ENCODE peak calls at places on chromosome X, in four cellular contexts. M is HepG2, C is K562, A is H1. E is an unnamed sample.

GRCh38 chrX:110402091-110402854 is 43.6 kb downstream of the RTL9 start:
- DNase-seq in M (no peak), A (no peak), C (peak), E (peak)

GRCh38 chrX:48496660-48497059 is 12.1 kb upstream of the PORCN start:
- DNase-seq in C (peak), M (no peak), A (no peak), E (no peak)

GRCh38 chrX:73647632-73648322 is 84.8 kb downstream of the CHIC1 start:
- DNase-seq in C (no peak), A (no peak), M (no peak), E (no peak)

GRCh38 chrX:50799531-50799961 is 14.4 kb downstream of the SHROOM4 start:
- DNase-seq in C (no peak), A (no peak), M (no peak), E (no peak)

GRCh38 chrX:20712811-20713210 is 446.1 kb upstream of the RPS6KA3 start:
- DNase-seq in A (no peak), C (no peak), M (no peak), E (no peak)

GRCh38 chrX:40090050-40090804 is 7.5 kb downstream of the BCOR start:
- DNase-seq in M (no peak), C (peak), A (no peak), E (no peak)

GRCh38 chrX:113644426-113644825 is 803.8 kb upstream of the AMOT start:
- DNase-seq in C (no peak), A (no peak), M (no peak), E (no peak)

GRCh38 chrX:133413218-133413925 is 1.9 kb downstream of the GPC4 start:
- DNase-seq in A (no peak), C (no peak), M (no peak), E (no peak)

GRCh38 chrX:134600714-134601113 is 57.6 kb downstream of the PLAC1 start:
- DNase-seq in A (no peak), M (no peak), C (no peak), E (no peak)

GRCh38 chrX:1824855-1825254 is 210.0 kb downstream of the ASMT start:
- DNase-seq in A (no peak), C (no peak), M (no peak), E (no peak)

GRCh38 chrX:34918091-34918736 is 24.4 kb upstream of the FAM47B start:
- DNase-seq in M (no peak), A (no peak), C (no peak), E (peak)

GRCh38 chrX:120604359-120604782 is 470 bp downstream of the MCTS1 start:
- DNase-seq in M (peak), C (peak), A (no peak), E (peak)

GRCh38 chrX:37926700-37927099 is 79.3 kb upstream of the DYNLT3 start:
- DNase-seq in C (peak), M (peak), A (no peak), E (peak)

GRCh38 chrX:115419094-115419493 is 129.6 kb downstream of the LUZP4 start:
- DNase-seq in M (no peak), A (no peak), C (no peak), E (no peak)

GRCh38 chrX:119698835-119699234 is 5.9 kb upstream of the SEPTIN6 start:
- DNase-seq in C (peak), M (peak), A (no peak), E (peak)

GRCh38 chrX:7158468-7158990 is 10.6 kb upstream of the PUDP start:
- DNase-seq in C (no peak), M (no peak), A (no peak), E (no peak)

GRCh38 chrX:153019166-153019565 is 25.2 kb upstream of the PNMA5 start:
- DNase-seq in C (no peak), A (no peak), M (no peak), E (no peak)

GRCh38 chrX:139192386-139192961 is 338.1 kb upstream of the F9 start:
- DNase-seq in C (no peak), A (no peak), M (no peak), E (no peak)

GRCh38 chrX:153305941-153306464 is 15.6 kb downstream of the PNMA6F start:
- DNase-seq in M (no peak), C (no peak), A (no peak), E (no peak)

GRCh38 chrX:39476596-39476995 is 621.2 kb downstream of the BCOR start:
- DNase-seq in A (no peak), C (peak), M (no peak), E (no peak)

GRCh38 chrX:39813631-39814246 is 284.0 kb downstream of the BCOR start:
- DNase-seq in M (no peak), C (no peak), A (no peak), E (no peak)

GRCh38 chrX:402857-403256 is 16.1 kb upstream of the PPP2R3B start:
- DNase-seq in A (no peak), M (no peak), C (no peak), E (no peak)

GRCh38 chrX:144896323-144896722 is 351.0 kb upstream of the SPANXN1 start:
- DNase-seq in C (no peak), M (no peak), A (no peak), E (no peak)

GRCh38 chrX:132364313-132364712 is 124.5 kb downstream of the MBNL3 start:
- DNase-seq in A (no peak), C (no peak), M (no peak), E (no peak)

GRCh38 chrX:115949900-115950822 is 220.4 kb upstream of the AGTR2 start:
- DNase-seq in M (peak), C (no peak), A (no peak), E (no peak)

GRCh38 chrX:6169407-6169806 is 59.3 kb downstream of the NLGN4X start:
- DNase-seq in M (no peak), C (no peak), A (no peak), E (no peak)

GRCh38 chrX:134460005-134460860 is at the start of gene HPRT1:
- DNase-seq in A (peak), M (peak), C (peak), E (peak)

GRCh38 chrX:46376246-46376885 is 168.9 kb downstream of the ZNF674 start:
- DNase-seq in M (peak), C (peak), A (no peak), E (peak)
- TF ChIP-seq KDM1A in M (no peak), C (no peak), A (no peak), E (no peak)

GRCh38 chrX:129719268-129719667 is 19.5 kb upstream of the XPNPEP2 start:
- DNase-seq in A (no peak), M (no peak), C (no peak), E (no peak)

GRCh38 chrX:129718701-129719100 is 20.1 kb upstream of the XPNPEP2 start:
- DNase-seq in M (no peak), A (no peak), C (no peak), E (no peak)

GRCh38 chrX:129719931-129720520 is 18.8 kb upstream of the XPNPEP2 start:
- DNase-seq in M (no peak), A (no peak), C (no peak), E (no peak)

GRCh38 chrX:129716507-129716906 is 22.3 kb upstream of the XPNPEP2 start:
- DNase-seq in M (peak), A (no peak), C (peak), E (no peak)

DNA sequence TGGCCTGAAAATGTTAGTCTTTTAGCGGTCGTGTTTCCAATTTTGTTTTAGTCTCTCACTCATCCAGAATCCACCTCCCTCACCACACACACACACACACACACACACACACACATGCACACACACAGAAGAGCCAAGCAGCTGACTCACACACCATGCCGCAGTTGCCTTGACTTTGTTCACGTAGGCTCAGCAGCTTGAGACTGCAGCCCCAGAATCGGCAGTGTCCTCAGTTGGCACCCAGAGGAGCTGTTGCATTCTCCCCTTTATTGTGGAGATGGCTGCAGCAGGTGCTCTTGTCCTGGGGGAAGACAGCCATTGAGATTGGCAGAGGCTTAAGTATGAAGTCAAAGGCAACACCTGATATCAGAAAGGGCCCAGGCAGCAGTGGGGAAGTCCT is 20.9 kb upstream of the XPNPEP2 start:
- DNase-seq in M (no peak), C (no peak), A (no peak), E (no peak)
- TF ChIP-seq MAFK in M (no peak), C (no peak), A (no peak), E (no peak)

GRCh38 chrX:68695206-68695845 is 47.9 kb downstream of the STARD8 start:
- DNase-seq in C (peak), M (no peak), A (no peak), E (no peak)
- H3K27ac ChIP-seq in C (peak), M (no peak), A (no peak), E (peak)

DNA sequence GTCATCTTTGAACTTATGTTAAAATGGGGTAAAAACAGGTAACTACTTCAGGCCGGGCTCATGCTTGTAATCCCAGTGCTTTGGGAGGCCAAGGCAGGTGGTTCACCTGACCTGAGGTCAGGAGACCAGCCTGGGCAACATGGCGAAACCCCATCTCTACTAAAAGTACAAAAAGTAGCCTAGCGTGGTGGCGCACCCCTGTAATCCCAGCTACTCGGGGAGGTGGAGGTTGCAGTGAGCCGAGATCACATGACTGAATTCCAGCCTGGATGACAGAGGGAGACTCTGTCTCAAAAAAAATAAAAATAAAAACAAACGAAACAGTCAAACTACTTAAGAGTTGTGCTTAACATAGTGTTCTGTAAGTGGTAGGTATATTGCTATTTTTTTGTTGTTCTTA is 2.5 kb downstream of the DDX3X start:
- DNase-seq in M (no peak), C (peak), A (no peak), E (no peak)
- TF ChIP-seq KDM1A in M (no peak), C (no peak), A (no peak), E (no peak)

GRCh38 chrX:45803383-45803921 is 602.8 kb upstream of the DIPK2B start:
- DNase-seq in M (no peak), C (no peak), A (no peak), E (no peak)
- TF ChIP-seq MAFK in M (no peak), C (no peak), A (no peak), E (no peak)

GRCh38 chrX:80807606-80808159 is 2.0 kb downstream of the BRWD3 start:
- DNase-seq in A (no peak), M (no peak), C (peak), E (peak)
- H3K27ac ChIP-seq in A (no peak), M (peak), C (peak), E (peak)

GRCh38 chrX:16603822-16604221 is 46.1 kb upstream of the S100G start:
- DNase-seq in C (no peak), M (peak), A (no peak), E (no peak)
- TF ChIP-seq KDM1A in C (no peak), M (no peak), A (no peak), E (no peak)

E was measured in A549.